ENCODE peak calls at places on chromosomes 12 and 14, in four cellular contexts. One of them, this sample, is unnamed. For H3K4me1 and H3K36me3, the result is how much of the 10 kb centered on the place peaks cover.

GRCh38 chr14:67240168-67240932 is 885 bp upstream of the PALS1 start:
- DNase-seq in pancreas: peak
- DNase-seq in CD8-positive, alpha-beta memory T cell: no peak
- DNase-seq in astrocyte: no peak
- DNase-seq in this sample: peak

GRCh38 chr12:130870442-130871285 is 1.2 kb upstream of the RAN start:
- DNase-seq in CD8-positive, alpha-beta memory T cell: peak
- DNase-seq in pancreas: peak
- DNase-seq in astrocyte: peak
- DNase-seq in this sample: peak

GRCh38 chr14:36001936-36002335 is 174.6 kb downstream of the PTCSC3 start:
- DNase-seq in pancreas: no peak
- DNase-seq in CD8-positive, alpha-beta memory T cell: no peak
- DNase-seq in astrocyte: no peak
- DNase-seq in this sample: no peak

GRCh38 chr12:87086118-87086891 is 830.1 kb upstream of the MGAT4C start:
- DNase-seq in CD8-positive, alpha-beta memory T cell: no peak
- DNase-seq in pancreas: no peak
- DNase-seq in astrocyte: peak
- DNase-seq in this sample: no peak

GRCh38 chr14:65453807-65454480 is 41.4 kb downstream of the FUT8 start:
- DNase-seq in CD8-positive, alpha-beta memory T cell: no peak
- DNase-seq in astrocyte: no peak
- DNase-seq in pancreas: no peak
- DNase-seq in this sample: no peak

GRCh38 chr12:53963434-53964314 is 9.0 kb downstream of the HOXC12 start:
- DNase-seq in CD8-positive, alpha-beta memory T cell: no peak
- DNase-seq in pancreas: no peak
- DNase-seq in astrocyte: no peak
- DNase-seq in this sample: peak

GRCh38 chr12:93790472-93791152 is 113.4 kb downstream of the CRADD start:
- DNase-seq in pancreas: no peak
- DNase-seq in CD8-positive, alpha-beta memory T cell: no peak
- DNase-seq in astrocyte: peak
- DNase-seq in this sample: peak

GRCh38 chr12:105018001-105018400 is 31.9 kb downstream of the NOPCHAP1 start:
- DNase-seq in pancreas: no peak
- DNase-seq in CD8-positive, alpha-beta memory T cell: no peak
- DNase-seq in astrocyte: no peak
- DNase-seq in this sample: no peak

GRCh38 chr14:80792756-80793155 is 148.8 kb downstream of the CEP128 start:
- DNase-seq in CD8-positive, alpha-beta memory T cell: no peak
- DNase-seq in pancreas: no peak
- DNase-seq in astrocyte: no peak
- DNase-seq in this sample: no peak

GRCh38 chr12:125889742-125890141 is 824.5 kb downstream of the AACS start:
- DNase-seq in pancreas: peak
- DNase-seq in CD8-positive, alpha-beta memory T cell: no peak
- DNase-seq in astrocyte: no peak
- DNase-seq in this sample: no peak

GRCh38 chr12:98954506-98954905 is 309.4 kb downstream of the APAF1 start:
- DNase-seq in astrocyte: no peak
- DNase-seq in pancreas: no peak
- DNase-seq in CD8-positive, alpha-beta memory T cell: no peak
- DNase-seq in this sample: no peak

GRCh38 chr12:52053570-52054209 is 2.4 kb downstream of the NR4A1 start:
- DNase-seq in astrocyte: peak
- DNase-seq in pancreas: peak
- DNase-seq in CD8-positive, alpha-beta memory T cell: no peak
- DNase-seq in this sample: no peak

GRCh38 chr12:112179936-112180335 is 54.6 kb downstream of the TRAFD1 start:
- DNase-seq in CD8-positive, alpha-beta memory T cell: no peak
- DNase-seq in astrocyte: no peak
- DNase-seq in pancreas: no peak
- DNase-seq in this sample: no peak

GRCh38 chr12:26789731-26790644 is 43.0 kb downstream of the ITPR2 start:
- DNase-seq in astrocyte: peak
- DNase-seq in pancreas: no peak
- DNase-seq in CD8-positive, alpha-beta memory T cell: no peak
- DNase-seq in this sample: peak

GRCh38 chr12:109269428-109269827 is 39.7 kb downstream of the FOXN4 start:
- DNase-seq in pancreas: no peak
- DNase-seq in astrocyte: no peak
- DNase-seq in CD8-positive, alpha-beta memory T cell: no peak
- DNase-seq in this sample: no peak

GRCh38 chr14:92456215-92457017 is 57.2 kb upstream of the RIN3 start:
- DNase-seq in pancreas: no peak
- DNase-seq in astrocyte: peak
- DNase-seq in CD8-positive, alpha-beta memory T cell: no peak
- DNase-seq in this sample: peak

GRCh38 chr14:92459479-92460421 is 53.8 kb upstream of the RIN3 start:
- DNase-seq in CD8-positive, alpha-beta memory T cell: no peak
- DNase-seq in astrocyte: no peak
- DNase-seq in pancreas: no peak
- DNase-seq in this sample: no peak

GRCh38 chr14:92458959-92459478 is 54.6 kb upstream of the RIN3 start:
- DNase-seq in pancreas: no peak
- DNase-seq in astrocyte: no peak
- DNase-seq in CD8-positive, alpha-beta memory T cell: no peak
- DNase-seq in this sample: no peak

GRCh38 chr14:92457018-92457565 is 56.5 kb upstream of the RIN3 start:
- DNase-seq in CD8-positive, alpha-beta memory T cell: no peak
- DNase-seq in astrocyte: no peak
- DNase-seq in pancreas: no peak
- DNase-seq in this sample: no peak

GRCh38 chr14:92458136-92458958 is 55.2 kb upstream of the RIN3 start:
- DNase-seq in pancreas: no peak
- DNase-seq in astrocyte: no peak
- DNase-seq in CD8-positive, alpha-beta memory T cell: no peak
- DNase-seq in this sample: no peak
- H3K4me3 ChIP-seq in pancreas: no peak
- H3K4me3 ChIP-seq in astrocyte: no peak
- H3K4me3 ChIP-seq in CD8-positive, alpha-beta memory T cell: no peak
- H3K4me3 ChIP-seq in this sample: no peak

GRCh38 chr14:73738518-73739173 is 24.5 kb upstream of the PNMA1 start:
- DNase-seq in pancreas: no peak
- DNase-seq in astrocyte: no peak
- DNase-seq in CD8-positive, alpha-beta memory T cell: no peak
- DNase-seq in this sample: no peak
- H3K4me1 ChIP-seq in pancreas: under half
- H3K4me1 ChIP-seq in astrocyte: under half
- H3K4me1 ChIP-seq in CD8-positive, alpha-beta memory T cell: under half
- H3K4me1 ChIP-seq in this sample: under half

GRCh38 chr12:115998789-115999478 is 278.6 kb downstream of the MED13L start:
- DNase-seq in CD8-positive, alpha-beta memory T cell: no peak
- DNase-seq in astrocyte: peak
- DNase-seq in pancreas: no peak
- DNase-seq in this sample: no peak
- H3K36me3 ChIP-seq in CD8-positive, alpha-beta memory T cell: under half
- H3K36me3 ChIP-seq in astrocyte: under half
- H3K36me3 ChIP-seq in pancreas: under half
- H3K36me3 ChIP-seq in this sample: under half

GRCh38 chr12:132435486-132436187 is 54.3 kb upstream of the FBRSL1 start:
- DNase-seq in CD8-positive, alpha-beta memory T cell: no peak
- DNase-seq in pancreas: no peak
- DNase-seq in astrocyte: no peak
- DNase-seq in this sample: no peak

GRCh38 chr12:132437252-132438138 is 52.5 kb upstream of the FBRSL1 start:
- DNase-seq in CD8-positive, alpha-beta memory T cell: no peak
- DNase-seq in pancreas: no peak
- DNase-seq in astrocyte: no peak
- DNase-seq in this sample: no peak

GRCh38 chr12:132438139-132438700 is 51.7 kb upstream of the FBRSL1 start:
- DNase-seq in astrocyte: no peak
- DNase-seq in pancreas: no peak
- DNase-seq in CD8-positive, alpha-beta memory T cell: no peak
- DNase-seq in this sample: no peak

GRCh38 chr12:132438726-132439125 is 51.2 kb upstream of the FBRSL1 start:
- DNase-seq in astrocyte: no peak
- DNase-seq in CD8-positive, alpha-beta memory T cell: no peak
- DNase-seq in pancreas: no peak
- DNase-seq in this sample: no peak

DNA sequence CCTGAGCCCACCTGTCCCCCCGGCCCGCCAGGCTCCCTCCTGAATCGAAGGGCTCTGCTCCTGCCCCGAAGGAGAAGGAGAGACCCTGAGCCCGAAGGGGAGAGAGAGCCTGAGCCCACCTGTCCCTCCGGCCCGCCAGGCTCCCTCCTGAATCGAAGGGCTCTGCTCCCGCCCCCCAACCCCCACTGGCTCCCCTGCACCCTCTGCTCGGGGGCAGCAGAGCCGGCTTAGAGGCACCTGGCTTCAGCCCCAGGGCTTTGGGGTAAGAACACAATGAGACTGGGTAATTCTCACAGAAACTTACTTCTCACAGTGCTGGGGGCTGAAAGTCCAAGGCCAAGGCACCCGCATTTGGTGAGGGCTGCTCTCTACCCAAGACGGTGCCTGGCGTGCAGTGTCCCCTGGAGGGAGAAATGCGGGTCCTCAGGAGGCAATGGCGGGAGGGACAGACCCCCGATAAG is 53.1 kb upstream of the FBRSL1 start:
- DNase-seq in pancreas: no peak
- DNase-seq in astrocyte: no peak
- DNase-seq in CD8-positive, alpha-beta memory T cell: no peak
- DNase-seq in this sample: no peak
- H3K4me3 ChIP-seq in pancreas: peak
- H3K4me3 ChIP-seq in astrocyte: no peak
- H3K4me3 ChIP-seq in CD8-positive, alpha-beta memory T cell: no peak
- H3K4me3 ChIP-seq in this sample: no peak

GRCh38 chr12:64670039-64670438 is 59.7 kb downstream of the RASSF3 start:
- DNase-seq in astrocyte: no peak
- DNase-seq in pancreas: no peak
- DNase-seq in CD8-positive, alpha-beta memory T cell: peak
- DNase-seq in this sample: no peak
- H3K4me1 ChIP-seq in astrocyte: under half
- H3K4me1 ChIP-seq in pancreas: half or more
- H3K4me1 ChIP-seq in CD8-positive, alpha-beta memory T cell: half or more
- H3K4me1 ChIP-seq in this sample: under half

DNA sequence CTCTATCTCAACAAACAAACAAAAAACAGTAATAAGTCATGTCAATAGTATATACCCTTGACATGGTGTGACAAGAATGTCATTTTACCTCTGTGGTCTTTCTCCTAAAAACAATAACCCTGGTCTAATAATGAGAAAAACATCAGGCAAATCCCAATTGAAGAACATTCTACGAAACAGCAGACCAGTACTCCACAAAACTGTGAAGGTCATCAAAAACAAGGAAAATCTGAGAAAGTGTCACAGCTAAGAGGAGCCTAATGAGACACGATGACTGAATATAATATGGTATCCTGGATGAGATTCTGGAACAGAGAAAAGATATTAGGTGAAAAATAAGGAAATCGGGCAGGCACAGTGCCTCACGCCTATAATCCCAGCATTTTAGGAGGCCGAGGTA is 5.6 kb upstream of the COCH start:
- DNase-seq in pancreas: no peak
- DNase-seq in astrocyte: no peak
- DNase-seq in CD8-positive, alpha-beta memory T cell: no peak
- DNase-seq in this sample: no peak
- H3K36me3 ChIP-seq in pancreas: under half
- H3K36me3 ChIP-seq in astrocyte: under half
- H3K36me3 ChIP-seq in CD8-positive, alpha-beta memory T cell: under half
- H3K36me3 ChIP-seq in this sample: under half

GRCh38 chr12:56115329-56115728 is 1.1 kb upstream of the RPL41 start:
- DNase-seq in astrocyte: peak
- DNase-seq in pancreas: no peak
- DNase-seq in CD8-positive, alpha-beta memory T cell: no peak
- DNase-seq in this sample: no peak
- H3K4me3 ChIP-seq in astrocyte: peak
- H3K4me3 ChIP-seq in pancreas: peak
- H3K4me3 ChIP-seq in CD8-positive, alpha-beta memory T cell: peak
- H3K4me3 ChIP-seq in this sample: no peak

DNA sequence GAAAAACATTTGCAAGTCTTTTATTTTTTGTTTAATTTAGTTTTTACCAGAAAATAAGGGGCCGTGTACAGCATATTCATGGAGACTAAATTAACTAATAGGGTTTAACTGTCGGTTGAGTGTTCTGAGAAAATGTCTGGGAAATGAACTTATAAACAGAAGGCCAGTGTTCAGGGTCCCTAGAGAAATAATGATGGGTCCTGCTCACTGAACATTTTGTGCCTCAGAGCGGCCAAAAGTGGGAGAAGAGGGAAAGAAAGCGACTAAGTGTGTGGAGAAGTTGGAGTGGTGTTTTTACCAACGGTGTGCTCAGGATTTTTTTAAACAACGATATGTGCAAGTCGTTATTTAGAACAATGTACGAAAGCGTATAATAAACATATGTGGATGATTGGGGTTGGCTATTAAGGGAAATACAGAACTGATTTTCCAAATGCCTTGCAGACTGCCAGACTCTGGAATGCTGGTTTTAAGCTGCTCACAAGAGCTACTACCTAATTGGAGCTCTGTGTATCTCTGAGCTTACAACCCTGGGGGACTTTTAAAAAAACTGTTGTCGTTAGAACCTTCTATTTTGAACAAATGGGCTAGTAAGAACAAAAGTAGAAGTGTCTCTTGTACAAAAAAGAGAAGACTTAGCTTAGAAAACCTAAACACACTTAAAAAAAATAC is 166.6 kb downstream of the SLC38A4 start:
- DNase-seq in astrocyte: no peak
- DNase-seq in CD8-positive, alpha-beta memory T cell: no peak
- DNase-seq in pancreas: no peak
- DNase-seq in this sample: peak
- H3K4me1 ChIP-seq in astrocyte: under half
- H3K4me1 ChIP-seq in CD8-positive, alpha-beta memory T cell: under half
- H3K4me1 ChIP-seq in pancreas: under half
- H3K4me1 ChIP-seq in this sample: half or more

GRCh38 chr14:102207831-102208365 is 68.2 kb downstream of the WDR20 start:
- DNase-seq in pancreas: no peak
- DNase-seq in CD8-positive, alpha-beta memory T cell: no peak
- DNase-seq in astrocyte: no peak
- DNase-seq in this sample: no peak
- H3K36me3 ChIP-seq in pancreas: under half
- H3K36me3 ChIP-seq in CD8-positive, alpha-beta memory T cell: under half
- H3K36me3 ChIP-seq in astrocyte: under half
- H3K36me3 ChIP-seq in this sample: under half

GRCh38 chr12:63223128-63223527 is 72.1 kb upstream of the AVPR1A start:
- DNase-seq in CD8-positive, alpha-beta memory T cell: no peak
- DNase-seq in astrocyte: no peak
- DNase-seq in pancreas: no peak
- DNase-seq in this sample: no peak

GRCh38 chr12:63226792-63227463 is 75.9 kb upstream of the AVPR1A start:
- DNase-seq in CD8-positive, alpha-beta memory T cell: no peak
- DNase-seq in pancreas: no peak
- DNase-seq in astrocyte: no peak
- DNase-seq in this sample: no peak

GRCh38 chr12:63228853-63229252 is 77.9 kb upstream of the AVPR1A start:
- DNase-seq in pancreas: no peak
- DNase-seq in CD8-positive, alpha-beta memory T cell: no peak
- DNase-seq in astrocyte: no peak
- DNase-seq in this sample: no peak
- H3K4me3 ChIP-seq in pancreas: no peak
- H3K4me3 ChIP-seq in CD8-positive, alpha-beta memory T cell: no peak
- H3K4me3 ChIP-seq in astrocyte: no peak
- H3K4me3 ChIP-seq in this sample: no peak